ENCODE peak calls at places on chromosomes 7 and 10, in seven cellular contexts. One of them, this sample, is unnamed.

GRCh38 chr10:79359816-79360498 is 12.7 kb downstream of the PPIF start:
- DNase-seq in Panc1: no peak
- DNase-seq in sigmoid colon: peak
- DNase-seq in activated CD8-positive, alpha-beta T cell treated with anti-CD3 and anti-CD28 coated beads for 36 hours: no peak
- DNase-seq in ovary: no peak
- DNase-seq in right lobe of liver: peak
- DNase-seq in fibroblast of pulmonary artery: no peak
- DNase-seq in this sample: no peak

GRCh38 chr10:75098902-75099673 is 12.4 kb upstream of the SAMD8 start:
- DNase-seq in sigmoid colon: no peak
- DNase-seq in right lobe of liver: no peak
- DNase-seq in activated CD8-positive, alpha-beta T cell treated with anti-CD3 and anti-CD28 coated beads for 36 hours: no peak
- DNase-seq in fibroblast of pulmonary artery: no peak
- DNase-seq in ovary: no peak
- DNase-seq in Panc1: no peak
- DNase-seq in this sample: no peak

GRCh38 chr7:141156446-141156845 is 82.6 kb downstream of the TMEM178B start:
- DNase-seq in right lobe of liver: no peak
- DNase-seq in ovary: no peak
- DNase-seq in Panc1: no peak
- DNase-seq in sigmoid colon: no peak
- DNase-seq in activated CD8-positive, alpha-beta T cell treated with anti-CD3 and anti-CD28 coated beads for 36 hours: no peak
- DNase-seq in fibroblast of pulmonary artery: no peak
- DNase-seq in this sample: no peak

GRCh38 chr7:127654404-127655392 is 2.7 kb downstream of the SND1 start:
- DNase-seq in fibroblast of pulmonary artery: no peak
- DNase-seq in right lobe of liver: no peak
- DNase-seq in activated CD8-positive, alpha-beta T cell treated with anti-CD3 and anti-CD28 coated beads for 36 hours: peak
- DNase-seq in ovary: no peak
- DNase-seq in sigmoid colon: no peak
- DNase-seq in Panc1: no peak
- DNase-seq in this sample: no peak

GRCh38 chr7:131164025-131164899 is 163.4 kb upstream of the MKLN1 start:
- DNase-seq in right lobe of liver: no peak
- DNase-seq in activated CD8-positive, alpha-beta T cell treated with anti-CD3 and anti-CD28 coated beads for 36 hours: no peak
- DNase-seq in fibroblast of pulmonary artery: peak
- DNase-seq in ovary: no peak
- DNase-seq in sigmoid colon: no peak
- DNase-seq in Panc1: peak
- DNase-seq in this sample: no peak

GRCh38 chr10:131773321-131773988 is 127.4 kb upstream of the PPP2R2D start:
- DNase-seq in activated CD8-positive, alpha-beta T cell treated with anti-CD3 and anti-CD28 coated beads for 36 hours: no peak
- DNase-seq in right lobe of liver: no peak
- DNase-seq in Panc1: no peak
- DNase-seq in ovary: no peak
- DNase-seq in sigmoid colon: peak
- DNase-seq in fibroblast of pulmonary artery: no peak
- DNase-seq in this sample: no peak

GRCh38 chr7:133904766-133905165 is 222.4 kb upstream of the LRGUK start:
- DNase-seq in Panc1: no peak
- DNase-seq in right lobe of liver: no peak
- DNase-seq in activated CD8-positive, alpha-beta T cell treated with anti-CD3 and anti-CD28 coated beads for 36 hours: no peak
- DNase-seq in fibroblast of pulmonary artery: no peak
- DNase-seq in sigmoid colon: no peak
- DNase-seq in ovary: no peak
- DNase-seq in this sample: no peak

GRCh38 chr10:125041856-125042506 is 100.1 kb downstream of the ZRANB1 start:
- DNase-seq in activated CD8-positive, alpha-beta T cell treated with anti-CD3 and anti-CD28 coated beads for 36 hours: no peak
- DNase-seq in Panc1: no peak
- DNase-seq in fibroblast of pulmonary artery: no peak
- DNase-seq in right lobe of liver: no peak
- DNase-seq in sigmoid colon: no peak
- DNase-seq in ovary: peak
- DNase-seq in this sample: no peak

GRCh38 chr10:119370046-119370770 is 162.8 kb downstream of the GRK5 start:
- DNase-seq in right lobe of liver: no peak
- DNase-seq in fibroblast of pulmonary artery: peak
- DNase-seq in activated CD8-positive, alpha-beta T cell treated with anti-CD3 and anti-CD28 coated beads for 36 hours: no peak
- DNase-seq in ovary: peak
- DNase-seq in sigmoid colon: no peak
- DNase-seq in Panc1: no peak
- DNase-seq in this sample: no peak

GRCh38 chr10:61904711-61905445 is 3.4 kb downstream of the ARID5B start:
- DNase-seq in right lobe of liver: no peak
- DNase-seq in Panc1: peak
- DNase-seq in sigmoid colon: no peak
- DNase-seq in ovary: no peak
- DNase-seq in fibroblast of pulmonary artery: peak
- DNase-seq in activated CD8-positive, alpha-beta T cell treated with anti-CD3 and anti-CD28 coated beads for 36 hours: peak
- DNase-seq in this sample: no peak

GRCh38 chr7:110590415-110590814 is 500.5 kb upstream of the LRRN3 start:
- DNase-seq in right lobe of liver: no peak
- DNase-seq in Panc1: no peak
- DNase-seq in ovary: no peak
- DNase-seq in sigmoid colon: no peak
- DNase-seq in fibroblast of pulmonary artery: no peak
- DNase-seq in activated CD8-positive, alpha-beta T cell treated with anti-CD3 and anti-CD28 coated beads for 36 hours: peak
- DNase-seq in this sample: no peak

GRCh38 chr10:128001886-128002285 is 95.0 kb downstream of the PTPRE start:
- DNase-seq in fibroblast of pulmonary artery: no peak
- DNase-seq in activated CD8-positive, alpha-beta T cell treated with anti-CD3 and anti-CD28 coated beads for 36 hours: no peak
- DNase-seq in Panc1: no peak
- DNase-seq in ovary: no peak
- DNase-seq in right lobe of liver: no peak
- DNase-seq in sigmoid colon: peak
- DNase-seq in this sample: no peak

GRCh38 chr7:55254596-55255500 is 110.3 kb upstream of the LANCL2 start:
- DNase-seq in activated CD8-positive, alpha-beta T cell treated with anti-CD3 and anti-CD28 coated beads for 36 hours: peak
- DNase-seq in sigmoid colon: peak
- DNase-seq in Panc1: peak
- DNase-seq in right lobe of liver: peak
- DNase-seq in ovary: peak
- DNase-seq in fibroblast of pulmonary artery: peak
- DNase-seq in this sample: peak

GRCh38 chr10:46228076-46229071 is 58.4 kb upstream of the ANTXRL start:
- DNase-seq in sigmoid colon: peak
- DNase-seq in Panc1: peak
- DNase-seq in activated CD8-positive, alpha-beta T cell treated with anti-CD3 and anti-CD28 coated beads for 36 hours: peak
- DNase-seq in ovary: peak
- DNase-seq in right lobe of liver: peak
- DNase-seq in fibroblast of pulmonary artery: peak
- DNase-seq in this sample: peak

GRCh38 chr10:113820507-113820906 is 33.4 kb downstream of the DCLRE1A start:
- DNase-seq in fibroblast of pulmonary artery: no peak
- DNase-seq in right lobe of liver: no peak
- DNase-seq in Panc1: no peak
- DNase-seq in ovary: no peak
- DNase-seq in activated CD8-positive, alpha-beta T cell treated with anti-CD3 and anti-CD28 coated beads for 36 hours: no peak
- DNase-seq in sigmoid colon: no peak
- DNase-seq in this sample: peak

GRCh38 chr10:44878704-44879530 is 32.2 kb upstream of the TMEM72 start:
- DNase-seq in activated CD8-positive, alpha-beta T cell treated with anti-CD3 and anti-CD28 coated beads for 36 hours: peak
- DNase-seq in Panc1: no peak
- DNase-seq in right lobe of liver: peak
- DNase-seq in sigmoid colon: peak
- DNase-seq in ovary: peak
- DNase-seq in fibroblast of pulmonary artery: peak
- DNase-seq in this sample: peak
- TF ChIP-seq CTCF in activated CD8-positive, alpha-beta T cell treated with anti-CD3 and anti-CD28 coated beads for 36 hours: no peak
- TF ChIP-seq CTCF in Panc1: no peak
- TF ChIP-seq CTCF in right lobe of liver: no peak
- TF ChIP-seq CTCF in sigmoid colon: no peak
- TF ChIP-seq CTCF in ovary: no peak
- TF ChIP-seq CTCF in fibroblast of pulmonary artery: peak
- TF ChIP-seq CTCF in this sample: no peak

GRCh38 chr10:48978318-48978717 is 38.7 kb upstream of the LRRC18 start:
- DNase-seq in ovary: no peak
- DNase-seq in sigmoid colon: no peak
- DNase-seq in Panc1: no peak
- DNase-seq in fibroblast of pulmonary artery: no peak
- DNase-seq in right lobe of liver: no peak
- DNase-seq in activated CD8-positive, alpha-beta T cell treated with anti-CD3 and anti-CD28 coated beads for 36 hours: no peak
- DNase-seq in this sample: no peak

GRCh38 chr10:48982584-48982983 is 42.9 kb upstream of the LRRC18 start:
- DNase-seq in right lobe of liver: no peak
- DNase-seq in ovary: no peak
- DNase-seq in Panc1: no peak
- DNase-seq in fibroblast of pulmonary artery: no peak
- DNase-seq in activated CD8-positive, alpha-beta T cell treated with anti-CD3 and anti-CD28 coated beads for 36 hours: no peak
- DNase-seq in sigmoid colon: no peak
- DNase-seq in this sample: no peak

GRCh38 chr10:48985621-48986158 is 46.0 kb upstream of the LRRC18 start:
- DNase-seq in Panc1: no peak
- DNase-seq in sigmoid colon: no peak
- DNase-seq in activated CD8-positive, alpha-beta T cell treated with anti-CD3 and anti-CD28 coated beads for 36 hours: no peak
- DNase-seq in right lobe of liver: no peak
- DNase-seq in fibroblast of pulmonary artery: no peak
- DNase-seq in ovary: no peak
- DNase-seq in this sample: no peak

GRCh38 chr10:48983648-48984359 is 44.2 kb upstream of the LRRC18 start:
- DNase-seq in activated CD8-positive, alpha-beta T cell treated with anti-CD3 and anti-CD28 coated beads for 36 hours: no peak
- DNase-seq in fibroblast of pulmonary artery: no peak
- DNase-seq in Panc1: no peak
- DNase-seq in sigmoid colon: no peak
- DNase-seq in ovary: no peak
- DNase-seq in right lobe of liver: no peak
- DNase-seq in this sample: no peak

DNA sequence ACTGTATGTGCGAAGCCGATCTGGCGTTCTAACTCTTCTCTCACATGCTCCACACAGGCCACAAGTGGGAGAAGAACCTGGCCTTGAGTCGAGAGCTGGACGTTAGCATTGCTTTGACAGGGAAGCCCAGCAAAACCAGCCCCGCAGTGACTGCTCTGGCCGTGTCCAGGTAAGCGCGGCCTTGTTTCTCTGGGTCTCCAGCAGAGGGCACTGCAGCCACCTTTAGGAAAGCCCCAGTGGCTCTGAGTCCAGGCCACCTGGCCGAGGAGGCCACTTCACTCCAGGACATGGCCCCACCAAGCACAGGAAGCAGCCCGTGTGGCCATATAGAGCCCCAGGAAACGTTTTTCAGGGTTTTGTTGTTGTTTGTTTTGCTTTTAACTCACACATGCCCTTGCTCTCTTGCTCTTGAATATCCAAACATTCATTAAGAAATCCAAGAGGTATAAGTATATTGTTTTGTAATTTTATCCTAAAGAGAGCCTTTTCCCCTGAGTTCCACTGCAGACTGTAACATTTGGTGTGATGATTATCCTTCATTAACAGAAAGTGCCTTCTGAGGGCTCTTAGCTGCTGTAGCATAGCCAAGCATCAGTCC is 41.8 kb upstream of the LRRC18 start:
- DNase-seq in fibroblast of pulmonary artery: peak
- DNase-seq in right lobe of liver: peak
- DNase-seq in sigmoid colon: no peak
- DNase-seq in activated CD8-positive, alpha-beta T cell treated with anti-CD3 and anti-CD28 coated beads for 36 hours: peak
- DNase-seq in Panc1: peak
- DNase-seq in ovary: peak
- DNase-seq in this sample: peak
- TF ChIP-seq CTCF in fibroblast of pulmonary artery: peak
- TF ChIP-seq CTCF in right lobe of liver: peak
- TF ChIP-seq CTCF in sigmoid colon: peak
- TF ChIP-seq CTCF in activated CD8-positive, alpha-beta T cell treated with anti-CD3 and anti-CD28 coated beads for 36 hours: peak
- TF ChIP-seq CTCF in Panc1: peak
- TF ChIP-seq CTCF in ovary: peak
- TF ChIP-seq CTCF in this sample: peak

GRCh38 chr10:6244510-6244909 is 41.8 kb downstream of the PFKFB3 start:
- DNase-seq in sigmoid colon: no peak
- DNase-seq in ovary: no peak
- DNase-seq in right lobe of liver: no peak
- DNase-seq in activated CD8-positive, alpha-beta T cell treated with anti-CD3 and anti-CD28 coated beads for 36 hours: no peak
- DNase-seq in Panc1: no peak
- DNase-seq in fibroblast of pulmonary artery: no peak
- DNase-seq in this sample: no peak
- TF ChIP-seq CTCF in sigmoid colon: no peak
- TF ChIP-seq CTCF in ovary: no peak
- TF ChIP-seq CTCF in right lobe of liver: no peak
- TF ChIP-seq CTCF in activated CD8-positive, alpha-beta T cell treated with anti-CD3 and anti-CD28 coated beads for 36 hours: no peak
- TF ChIP-seq CTCF in Panc1: no peak
- TF ChIP-seq CTCF in fibroblast of pulmonary artery: no peak
- TF ChIP-seq CTCF in this sample: no peak

GRCh38 chr10:14186245-14186644 is 144.5 kb downstream of the FRMD4A start:
- DNase-seq in ovary: no peak
- DNase-seq in sigmoid colon: no peak
- DNase-seq in right lobe of liver: no peak
- DNase-seq in Panc1: no peak
- DNase-seq in activated CD8-positive, alpha-beta T cell treated with anti-CD3 and anti-CD28 coated beads for 36 hours: peak
- DNase-seq in fibroblast of pulmonary artery: no peak
- DNase-seq in this sample: no peak
- TF ChIP-seq CTCF in ovary: no peak
- TF ChIP-seq CTCF in sigmoid colon: no peak
- TF ChIP-seq CTCF in right lobe of liver: no peak
- TF ChIP-seq CTCF in Panc1: peak
- TF ChIP-seq CTCF in activated CD8-positive, alpha-beta T cell treated with anti-CD3 and anti-CD28 coated beads for 36 hours: peak
- TF ChIP-seq CTCF in fibroblast of pulmonary artery: peak
- TF ChIP-seq CTCF in this sample: peak

This sample was measured in glutamatergic neuron.